ENCODE peak calls at places on chromosomes 16 and 17, in nine cellular contexts. One of them, this sample, is unnamed.

GRCh38 chr16:9090101-9090959 is 1.1 kb upstream of the HAPSTR1 start:
- DNase-seq in K562: peak; percentile 58
- DNase-seq in A549: no peak
- DNase-seq in transverse colon: peak; percentile 40
- DNase-seq in sigmoid colon: peak; percentile 77
- DNase-seq in GM12878: no peak
- DNase-seq in SK-N-SH: peak; percentile 72
- DNase-seq in ovary: peak; percentile 74
- DNase-seq in H1: no peak
- DNase-seq in this sample: peak; percentile 18

GRCh38 chr16:29710227-29711219 is 31.5 kb downstream of the QPRT start:
- DNase-seq in SK-N-SH: peak; percentile 61
- DNase-seq in A549: peak; percentile 66
- DNase-seq in ovary: no peak
- DNase-seq in K562: peak; percentile 77
- DNase-seq in sigmoid colon: no peak
- DNase-seq in transverse colon: no peak
- DNase-seq in GM12878: no peak
- DNase-seq in H1: no peak
- DNase-seq in this sample: peak; percentile 60

GRCh38 chr17:77829871-77830799 is 128.4 kb upstream of the TNRC6C start:
- DNase-seq in A549: no peak
- DNase-seq in ovary: peak; percentile 39
- DNase-seq in sigmoid colon: peak; percentile 82
- DNase-seq in H1: no peak
- DNase-seq in GM12878: no peak
- DNase-seq in SK-N-SH: peak; percentile 47
- DNase-seq in K562: peak; percentile 67
- DNase-seq in transverse colon: no peak
- DNase-seq in this sample: no peak

GRCh38 chr16:28491080-28491969 is 549 bp downstream of the CLN3 start:
- DNase-seq in GM12878: no peak
- DNase-seq in A549: no peak
- DNase-seq in H1: no peak
- DNase-seq in ovary: peak; percentile 68
- DNase-seq in sigmoid colon: peak; percentile 77
- DNase-seq in K562: peak; percentile 74
- DNase-seq in transverse colon: peak; percentile 53
- DNase-seq in SK-N-SH: peak; percentile 68
- DNase-seq in this sample: no peak

GRCh38 chr17:27660436-27660835 is 29.4 kb downstream of the LGALS9 start:
- DNase-seq in A549: no peak
- DNase-seq in SK-N-SH: no peak
- DNase-seq in H1: no peak
- DNase-seq in ovary: no peak
- DNase-seq in K562: no peak
- DNase-seq in sigmoid colon: no peak
- DNase-seq in transverse colon: no peak
- DNase-seq in GM12878: no peak
- DNase-seq in this sample: no peak

GRCh38 chr16:84845496-84846002 is 25.8 kb downstream of the CRISPLD2 start:
- DNase-seq in SK-N-SH: peak; percentile 34
- DNase-seq in transverse colon: peak; percentile 45
- DNase-seq in ovary: no peak
- DNase-seq in H1: no peak
- DNase-seq in K562: peak; percentile 23
- DNase-seq in sigmoid colon: no peak
- DNase-seq in A549: no peak
- DNase-seq in GM12878: no peak
- DNase-seq in this sample: no peak

GRCh38 chr17:72342582-72343527 is 222.0 kb downstream of the SOX9 start:
- DNase-seq in H1: no peak
- DNase-seq in ovary: no peak
- DNase-seq in K562: peak; percentile 4
- DNase-seq in A549: no peak
- DNase-seq in sigmoid colon: no peak
- DNase-seq in SK-N-SH: no peak
- DNase-seq in transverse colon: no peak
- DNase-seq in GM12878: no peak
- DNase-seq in this sample: peak; percentile 41

GRCh38 chr16:55021595-55022475 is 91.2 kb downstream of the IRX5 start:
- DNase-seq in GM12878: no peak
- DNase-seq in H1: peak; percentile 15
- DNase-seq in SK-N-SH: no peak
- DNase-seq in transverse colon: peak; percentile 13
- DNase-seq in K562: peak; percentile 86
- DNase-seq in ovary: no peak
- DNase-seq in sigmoid colon: no peak
- DNase-seq in A549: peak; percentile 68
- DNase-seq in this sample: no peak

GRCh38 chr16:68553186-68553585 is 14.1 kb downstream of the ZFP90 start:
- DNase-seq in SK-N-SH: no peak
- DNase-seq in ovary: no peak
- DNase-seq in A549: no peak
- DNase-seq in GM12878: no peak
- DNase-seq in sigmoid colon: no peak
- DNase-seq in K562: no peak
- DNase-seq in H1: no peak
- DNase-seq in transverse colon: no peak
- DNase-seq in this sample: no peak

GRCh38 chr16:2843526-2843925 is 13.4 kb downstream of the ZG16B start:
- DNase-seq in ovary: no peak
- DNase-seq in K562: no peak
- DNase-seq in GM12878: no peak
- DNase-seq in H1: no peak
- DNase-seq in sigmoid colon: no peak
- DNase-seq in SK-N-SH: no peak
- DNase-seq in transverse colon: no peak
- DNase-seq in A549: no peak
- DNase-seq in this sample: no peak

GRCh38 chr16:20867585-20867984 is 32.6 kb downstream of the DCUN1D3 start:
- DNase-seq in GM12878: no peak
- DNase-seq in H1: no peak
- DNase-seq in A549: no peak
- DNase-seq in transverse colon: no peak
- DNase-seq in ovary: no peak
- DNase-seq in SK-N-SH: no peak
- DNase-seq in K562: no peak
- DNase-seq in sigmoid colon: no peak
- DNase-seq in this sample: no peak
- TF ChIP-seq EP300 in GM12878: no peak
- TF ChIP-seq EP300 in H1: no peak
- TF ChIP-seq EP300 in A549: no peak
- TF ChIP-seq EP300 in transverse colon: no peak
- TF ChIP-seq EP300 in ovary: no peak
- TF ChIP-seq EP300 in SK-N-SH: no peak
- TF ChIP-seq EP300 in K562: no peak
- TF ChIP-seq EP300 in sigmoid colon: no peak
- TF ChIP-seq EP300 in this sample: no peak

GRCh38 chr17:83203472-83204221 is 124.2 kb downstream of the METRNL start:
- DNase-seq in H1: no peak
- DNase-seq in GM12878: no peak
- DNase-seq in K562: no peak
- DNase-seq in sigmoid colon: peak; percentile 65
- DNase-seq in transverse colon: peak; percentile 8
- DNase-seq in ovary: peak; percentile 34
- DNase-seq in A549: no peak
- DNase-seq in SK-N-SH: no peak
- DNase-seq in this sample: peak; percentile 14
- H3K9me3 ChIP-seq in H1: peaks cover 49% of the 10 kb centered on the region
- H3K9me3 ChIP-seq in GM12878: no peaks in the 10 kb centered on the region
- H3K9me3 ChIP-seq in K562: peaks cover 9% of the 10 kb centered on the region
- H3K9me3 ChIP-seq in sigmoid colon: no peaks in the 10 kb centered on the region
- H3K9me3 ChIP-seq in transverse colon: no peaks in the 10 kb centered on the region
- H3K9me3 ChIP-seq in ovary: no peaks in the 10 kb centered on the region
- H3K9me3 ChIP-seq in A549: no peaks in the 10 kb centered on the region
- H3K9me3 ChIP-seq in SK-N-SH: no peaks in the 10 kb centered on the region
- H3K9me3 ChIP-seq in this sample: no peaks in the 10 kb centered on the region

DNA sequence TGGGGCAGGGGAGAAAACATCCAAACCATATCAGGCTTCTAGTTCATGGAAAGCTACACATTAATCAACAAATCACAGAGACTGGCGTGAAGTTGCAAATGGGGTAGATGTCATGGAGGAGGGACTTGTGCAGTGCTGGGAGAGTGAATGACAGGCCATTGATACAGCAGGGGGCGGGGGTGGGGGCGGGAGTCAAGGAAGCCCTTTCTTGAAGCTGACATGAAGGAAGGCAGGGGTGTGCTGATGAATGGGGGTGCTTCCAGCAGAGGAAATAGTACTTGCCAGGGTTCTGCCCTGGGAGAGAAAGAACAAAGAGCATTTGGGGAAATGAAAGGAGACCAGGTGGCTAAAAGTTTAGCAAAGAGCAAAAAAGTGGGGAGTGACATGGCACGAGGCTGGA is 269.9 kb downstream of the SHISA9 start:
- DNase-seq in GM12878: no peak
- DNase-seq in SK-N-SH: no peak
- DNase-seq in sigmoid colon: no peak
- DNase-seq in K562: no peak
- DNase-seq in ovary: no peak
- DNase-seq in H1: no peak
- DNase-seq in transverse colon: no peak
- DNase-seq in A549: no peak
- DNase-seq in this sample: no peak
- TF ChIP-seq EP300 in GM12878: no peak
- TF ChIP-seq EP300 in SK-N-SH: no peak
- TF ChIP-seq EP300 in sigmoid colon: no peak
- TF ChIP-seq EP300 in K562: no peak
- TF ChIP-seq EP300 in ovary: no peak
- TF ChIP-seq EP300 in H1: no peak
- TF ChIP-seq EP300 in transverse colon: no peak
- TF ChIP-seq EP300 in A549: no peak
- TF ChIP-seq EP300 in this sample: no peak

GRCh38 chr16:10112021-10112420 is 70.2 kb downstream of the GRIN2A start:
- DNase-seq in SK-N-SH: no peak
- DNase-seq in H1: no peak
- DNase-seq in K562: no peak
- DNase-seq in A549: no peak
- DNase-seq in sigmoid colon: no peak
- DNase-seq in ovary: no peak
- DNase-seq in GM12878: no peak
- DNase-seq in transverse colon: no peak
- DNase-seq in this sample: no peak

GRCh38 chr16:10111156-10111761 is 71.0 kb downstream of the GRIN2A start:
- DNase-seq in transverse colon: no peak
- DNase-seq in GM12878: no peak
- DNase-seq in K562: no peak
- DNase-seq in ovary: no peak
- DNase-seq in SK-N-SH: no peak
- DNase-seq in H1: no peak
- DNase-seq in sigmoid colon: no peak
- DNase-seq in A549: no peak
- DNase-seq in this sample: no peak

GRCh38 chr16:10113248-10113647 is 69.0 kb downstream of the GRIN2A start:
- DNase-seq in transverse colon: no peak
- DNase-seq in H1: no peak
- DNase-seq in GM12878: no peak
- DNase-seq in ovary: no peak
- DNase-seq in A549: no peak
- DNase-seq in SK-N-SH: no peak
- DNase-seq in sigmoid colon: no peak
- DNase-seq in K562: no peak
- DNase-seq in this sample: no peak

DNA sequence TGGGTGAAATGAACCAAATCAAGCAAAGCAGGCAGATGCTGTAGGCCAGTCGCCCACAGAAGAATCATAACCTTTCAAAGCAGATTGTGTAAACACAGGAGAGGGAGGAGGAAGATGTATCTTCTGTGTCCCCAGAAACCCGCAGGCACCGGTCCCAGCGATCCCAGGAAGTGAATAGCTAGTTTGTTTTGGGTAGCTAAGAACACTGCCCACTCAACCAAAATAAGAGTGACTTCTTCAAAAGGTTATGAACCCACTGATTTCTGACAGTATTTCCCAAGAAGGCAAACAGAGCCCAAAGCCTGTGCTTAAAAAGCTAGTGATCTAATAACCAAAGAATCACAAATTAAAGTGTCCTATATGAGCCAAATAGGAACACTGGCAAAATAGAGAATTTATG is 67.8 kb downstream of the GRIN2A start:
- DNase-seq in transverse colon: no peak
- DNase-seq in GM12878: no peak
- DNase-seq in A549: no peak
- DNase-seq in ovary: no peak
- DNase-seq in SK-N-SH: no peak
- DNase-seq in K562: no peak
- DNase-seq in sigmoid colon: no peak
- DNase-seq in H1: no peak
- DNase-seq in this sample: no peak
- H3K9me3 ChIP-seq in transverse colon: no peaks in the 10 kb centered on the region
- H3K9me3 ChIP-seq in GM12878: no peaks in the 10 kb centered on the region
- H3K9me3 ChIP-seq in A549: no peaks in the 10 kb centered on the region
- H3K9me3 ChIP-seq in ovary: no peaks in the 10 kb centered on the region
- H3K9me3 ChIP-seq in SK-N-SH: no peaks in the 10 kb centered on the region
- H3K9me3 ChIP-seq in K562: no peaks in the 10 kb centered on the region
- H3K9me3 ChIP-seq in sigmoid colon: no peaks in the 10 kb centered on the region
- H3K9me3 ChIP-seq in H1: no peaks in the 10 kb centered on the region
- H3K9me3 ChIP-seq in this sample: no peaks in the 10 kb centered on the region

DNA sequence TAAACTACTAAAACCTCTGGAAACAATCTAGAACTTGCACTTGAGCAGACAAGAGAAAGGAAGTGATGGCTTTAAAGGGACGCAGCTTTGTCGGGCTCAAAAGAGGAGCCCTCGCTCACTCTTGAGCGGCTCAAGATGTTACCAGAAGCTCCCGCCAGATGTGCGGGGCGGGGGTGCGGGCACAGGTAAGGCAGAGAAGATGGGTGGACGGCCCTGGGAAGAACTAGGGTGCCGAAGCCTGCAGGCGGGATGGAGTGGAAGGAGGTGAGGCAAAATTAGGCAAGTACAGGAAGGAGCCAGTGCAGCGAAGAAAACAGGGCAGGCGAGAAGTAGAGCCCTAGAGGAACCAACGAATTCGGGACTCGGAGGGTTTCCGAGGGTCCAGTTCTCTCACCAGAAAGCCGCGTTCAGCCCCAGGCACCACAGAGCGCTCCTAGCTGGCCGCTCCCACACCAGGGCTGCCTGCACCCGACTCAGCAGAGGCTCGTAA is 437 bp downstream of the RETREG3 start:
- DNase-seq in H1: no peak
- DNase-seq in ovary: no peak
- DNase-seq in A549: no peak
- DNase-seq in GM12878: no peak
- DNase-seq in transverse colon: no peak
- DNase-seq in sigmoid colon: no peak
- DNase-seq in SK-N-SH: no peak
- DNase-seq in K562: peak; percentile 34
- DNase-seq in this sample: no peak
- TF ChIP-seq EP300 in H1: no peak
- TF ChIP-seq EP300 in ovary: no peak
- TF ChIP-seq EP300 in A549: no peak
- TF ChIP-seq EP300 in GM12878: no peak
- TF ChIP-seq EP300 in transverse colon: no peak
- TF ChIP-seq EP300 in sigmoid colon: no peak
- TF ChIP-seq EP300 in SK-N-SH: no peak
- TF ChIP-seq EP300 in K562: no peak
- TF ChIP-seq EP300 in this sample: no peak

DNA sequence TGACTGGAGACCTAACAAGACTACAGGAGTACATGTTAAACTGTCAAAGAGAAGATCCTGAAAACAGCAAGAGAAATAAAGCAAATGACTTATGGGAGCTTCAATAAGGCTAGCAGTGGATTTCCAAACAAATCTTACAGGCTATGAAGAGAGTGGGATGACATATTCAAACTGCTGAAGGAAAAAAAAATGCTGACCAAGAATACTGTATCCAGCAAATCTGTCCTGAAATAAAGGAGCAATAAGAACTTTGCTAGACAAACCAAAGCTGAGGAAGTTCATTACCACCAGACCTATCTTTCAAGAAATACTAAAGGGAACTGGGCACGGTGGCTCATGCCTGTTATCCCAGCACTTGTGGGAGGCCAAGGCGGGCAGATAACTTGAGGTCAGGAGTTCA is 28.6 kb downstream of the ZFP1 start:
- DNase-seq in A549: no peak
- DNase-seq in K562: no peak
- DNase-seq in ovary: no peak
- DNase-seq in transverse colon: no peak
- DNase-seq in sigmoid colon: no peak
- DNase-seq in H1: no peak
- DNase-seq in SK-N-SH: no peak
- DNase-seq in GM12878: no peak
- DNase-seq in this sample: no peak
- H3K9me3 ChIP-seq in A549: peaks cover 84% of the 10 kb centered on the region
- H3K9me3 ChIP-seq in K562: peaks cover 9% of the 10 kb centered on the region
- H3K9me3 ChIP-seq in ovary: peaks cover 6% of the 10 kb centered on the region
- H3K9me3 ChIP-seq in transverse colon: peaks cover 29% of the 10 kb centered on the region
- H3K9me3 ChIP-seq in sigmoid colon: peaks cover 7% of the 10 kb centered on the region
- H3K9me3 ChIP-seq in H1: peaks cover 20% of the 10 kb centered on the region
- H3K9me3 ChIP-seq in SK-N-SH: peaks cover 13% of the 10 kb centered on the region
- H3K9me3 ChIP-seq in GM12878: peaks cover 23% of the 10 kb centered on the region
- H3K9me3 ChIP-seq in this sample: peaks cover 27% of the 10 kb centered on the region